ENCODE peak calls at places on chromosomes 12 and 14, in nine cellular contexts. C is heart left ventricle, I is upper lobe of left lung, Q is Peyer's patch, S is tibial artery, K is lung, G is heart right ventricle, Z is mammary epithelial cell, P is psoas muscle. N is an unnamed sample.

GRCh38 chr12:1212529-1212928 is 221.5 kb downstream of the ERC1 start:
- DNase-seq in C (no peak), I (no peak), Q (no peak), S (no peak), K (no peak), G (no peak), Z (no peak), P (no peak), N (no peak)

GRCh38 chr14:33931439-33931838 is 19.4 kb downstream of the EGLN3 start:
- DNase-seq in C (no peak), I (no peak), Q (no peak), S (no peak), K (no peak), G (no peak), Z (peak; percentile 28), P (no peak), N (no peak)

GRCh38 chr12:77325505-77325904 is 260.1 kb upstream of the E2F7 start:
- DNase-seq in C (no peak), I (no peak), Q (no peak), S (no peak), K (no peak), G (no peak), Z (no peak), P (no peak), N (peak; percentile 47)

GRCh38 chr14:21084988-21085853 is 13.2 kb downstream of the ZNF219 start:
- DNase-seq in C (no peak), I (peak; percentile 87), Q (no peak), S (no peak), K (peak; percentile 59), G (peak; percentile 51), Z (peak; percentile 59), P (no peak), N (no peak)

GRCh38 chr14:30708157-30708556 is 86.0 kb downstream of the SCFD1 start:
- DNase-seq in C (no peak), I (no peak), Q (no peak), S (no peak), K (no peak), G (no peak), Z (no peak), P (no peak), N (no peak)

GRCh38 chr14:58002618-58003017 is 136.7 kb upstream of the SLC35F4 start:
- DNase-seq in C (no peak), I (no peak), Q (no peak), S (no peak), K (no peak), G (no peak), Z (no peak), P (no peak), N (no peak)

GRCh38 chr12:46701356-46701755 is 124.4 kb downstream of the SLC38A4 start:
- DNase-seq in C (no peak), I (no peak), Q (no peak), S (no peak), K (no peak), G (no peak), Z (no peak), P (no peak), N (no peak)

GRCh38 chr12:1830981-1831930 is 10.9 kb downstream of the LRTM2 start:
- DNase-seq in C (peak; percentile 61), I (peak; percentile 82), Q (no peak), S (no peak), K (peak; percentile 84), G (peak; percentile 61), Z (peak; percentile 57), P (peak; percentile 71), N (peak; percentile 53)

GRCh38 chr12:123064885-123065619 is 84.6 kb downstream of the ARL6IP4 start:
- DNase-seq in C (no peak), I (no peak), Q (no peak), S (no peak), K (no peak), G (no peak), Z (no peak), P (no peak), N (peak; percentile 47)

GRCh38 chr12:18825138-18825537 is 87.2 kb downstream of the CAPZA3 start:
- DNase-seq in C (no peak), I (no peak), Q (no peak), S (no peak), K (no peak), G (no peak), Z (no peak), P (no peak), N (no peak)

GRCh38 chr12:56128669-56129209 is 672 bp downstream of the ESYT1 start:
- DNase-seq in C (no peak), I (no peak), Q (peak; percentile 32), S (peak; percentile 79), K (no peak), G (no peak), Z (peak; percentile 53), P (peak; percentile 35), N (peak; percentile 57)
- H3K27ac ChIP-seq in C (peak overlapping the region; percentile 89), I (peak overlapping the region; percentile 84), Q (peak overlapping the region; percentile 90), S (peak overlapping the region; percentile 95), K (peak overlapping the region; percentile 88), G (peak overlapping the region; percentile 87), Z (peak overlapping the region; percentile 82), P (peak overlapping the region; percentile 95), N (peak overlapping the region; percentile 90)

GRCh38 chr14:36493761-36494160 is 26.3 kb downstream of the NKX2-1 start:
- DNase-seq in C (no peak), I (no peak), Q (no peak), S (no peak), K (no peak), G (no peak), Z (no peak), P (no peak), N (no peak)
- H3K4me3 ChIP-seq in C (no peak overlapping the region), I (no peak overlapping the region), Q (no peak overlapping the region), S (no peak overlapping the region), K (no peak overlapping the region), G (no peak overlapping the region), Z (no peak overlapping the region), P (no peak overlapping the region), N (no peak overlapping the region)

GRCh38 chr14:100967178-100967577 is 63.7 kb upstream of the RTL1 start:
- DNase-seq in C (no peak), I (no peak), Q (no peak), S (no peak), K (no peak), G (no peak), Z (no peak), P (no peak), N (no peak)

GRCh38 chr14:100965296-100965695 is 61.8 kb upstream of the RTL1 start:
- DNase-seq in C (no peak), I (no peak), Q (no peak), S (no peak), K (no peak), G (no peak), Z (peak; percentile 47), P (no peak), N (no peak)

GRCh38 chr14:100962494-100962893 is 59.0 kb upstream of the RTL1 start:
- DNase-seq in C (no peak), I (no peak), Q (no peak), S (no peak), K (no peak), G (no peak), Z (no peak), P (no peak), N (no peak)
- H3K36me3 ChIP-seq in C (no peaks in the 10 kb centered on the region), I (no peaks in the 10 kb centered on the region), Q (no peaks in the 10 kb centered on the region), S (no peaks in the 10 kb centered on the region), K (no peaks in the 10 kb centered on the region), G (no peaks in the 10 kb centered on the region), Z (no peaks in the 10 kb centered on the region), P (no peaks in the 10 kb centered on the region), N (no peaks in the 10 kb centered on the region)

GRCh38 chr12:81167694-81168093 is 89.8 kb downstream of the ACSS3 start:
- DNase-seq in C (no peak), I (no peak), Q (no peak), S (no peak), K (no peak), G (no peak), Z (peak; percentile 27), P (no peak), N (no peak)
- H3K27ac ChIP-seq in C (no peak overlapping the region), I (no peak overlapping the region), Q (no peak overlapping the region), S (no peak overlapping the region), K (no peak overlapping the region), G (no peak overlapping the region), Z (no peak overlapping the region), P (no peak overlapping the region), N (no peak overlapping the region)

GRCh38 chr14:100327128-100327527 is 4.0 kb downstream of the SLC25A47 start:
- DNase-seq in C (no peak), I (no peak), Q (no peak), S (no peak), K (no peak), G (no peak), Z (no peak), P (no peak), N (no peak)
- H3K4me3 ChIP-seq in C (no peak overlapping the region), I (no peak overlapping the region), Q (no peak overlapping the region), S (no peak overlapping the region), K (no peak overlapping the region), G (no peak overlapping the region), Z (no peak overlapping the region), P (no peak overlapping the region), N (no peak overlapping the region)

DNA sequence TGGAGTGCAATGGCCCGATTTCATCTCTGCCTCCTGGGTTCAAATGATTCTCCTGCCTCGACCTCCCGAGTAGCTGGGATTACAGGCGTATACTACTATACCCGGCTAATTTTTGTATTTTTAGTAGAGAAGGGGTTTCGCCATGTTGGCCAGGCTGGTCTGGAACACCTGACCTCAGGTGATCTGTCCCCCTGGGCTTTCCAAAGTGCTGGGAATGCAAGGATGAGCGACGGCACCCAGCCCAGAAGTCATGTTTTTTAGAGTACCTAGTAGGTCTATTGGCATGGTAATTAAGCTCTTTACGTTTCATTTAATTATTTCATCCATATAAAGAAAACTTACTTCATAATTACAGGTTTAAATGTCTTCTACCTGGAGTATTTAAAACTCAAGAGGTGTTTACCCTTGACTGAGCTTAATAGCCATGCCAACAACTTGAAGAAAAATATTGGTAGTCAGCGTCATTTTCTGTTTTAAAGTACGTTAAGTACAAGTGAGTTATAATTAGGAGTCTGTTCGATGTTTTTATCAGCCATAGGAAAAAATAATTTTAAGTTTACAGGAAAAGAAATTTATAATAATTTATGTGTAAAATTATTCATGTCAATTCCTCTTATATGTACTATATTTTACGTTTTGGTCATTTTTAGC is 4.0 kb downstream of the TMPO start:
- DNase-seq in C (no peak), I (no peak), Q (no peak), S (no peak), K (no peak), G (no peak), Z (no peak), P (no peak), N (no peak)
- H3K36me3 ChIP-seq in C (peaks cover 7% of the 10 kb centered on the region), I (no peaks in the 10 kb centered on the region), Q (no peaks in the 10 kb centered on the region), S (peaks cover 9% of the 10 kb centered on the region), K (peaks cover 1% of the 10 kb centered on the region), G (peaks cover 10% of the 10 kb centered on the region), Z (peaks cover 9% of the 10 kb centered on the region), P (peaks cover 10% of the 10 kb centered on the region), N (no peaks in the 10 kb centered on the region)

DNA sequence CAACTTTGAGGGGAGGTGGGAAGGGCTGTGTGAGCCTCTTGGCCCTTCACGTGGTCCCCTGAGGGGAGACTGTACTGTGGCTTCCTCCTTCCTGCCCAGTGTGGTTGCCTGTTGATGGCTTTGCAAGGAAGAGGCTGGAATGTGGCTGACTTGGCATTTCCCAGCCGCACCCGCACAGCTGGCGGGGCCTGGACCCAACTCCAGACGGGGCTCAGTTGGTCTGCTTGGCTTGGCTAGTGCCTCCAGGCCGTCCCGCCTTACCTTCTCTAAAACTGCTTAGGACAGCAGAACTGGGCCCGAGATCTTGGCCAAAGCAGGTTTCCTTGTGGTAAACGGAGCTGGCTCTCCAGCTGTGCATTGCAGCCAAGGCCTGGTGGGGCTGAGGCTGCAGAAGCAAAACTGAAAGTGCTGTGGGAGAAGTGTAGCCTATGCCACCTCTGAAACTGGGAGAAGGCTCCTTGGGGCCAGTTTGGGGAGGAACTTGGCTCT is 139.5 kb downstream of the SMOC1 start:
- DNase-seq in C (no peak), I (no peak), Q (peak; percentile 18), S (peak; percentile 80), K (no peak), G (no peak), Z (no peak), P (peak; percentile 41), N (peak; percentile 31)
- H3K27ac ChIP-seq in C (no peak overlapping the region), I (no peak overlapping the region), Q (no peak overlapping the region), S (peak overlapping the region; percentile 56), K (no peak overlapping the region), G (no peak overlapping the region), Z (no peak overlapping the region), P (no peak overlapping the region), N (no peak overlapping the region)